ENCODE peak calls at places on chromosomes 7 and 10, in six cellular contexts. V is hepatocyte; B is left lung; J is progenitor cell of endocrine pancreas; K is CD4-positive, alpha-beta T cell; N is GM12864. Z is an unnamed sample.

GRCh38 chr7:116661741-116662329 is 10.2 kb upstream of the MET start:
- DNase-seq in V (no peak), J (no peak), N (no peak), K (no peak), B (no peak), Z (no peak)

GRCh38 chr10:117134084-117135025 is 3.7 kb downstream of the VAX1 start:
- DNase-seq in N (no peak), K (no peak), J (no peak), V (peak; percentile 53), B (no peak), Z (no peak)

GRCh38 chr7:131250331-131250730 is 77.3 kb upstream of the MKLN1 start:
- DNase-seq in K (no peak), J (no peak), N (no peak), B (no peak), V (no peak), Z (no peak)

GRCh38 chr7:50832744-50833143 is 50.0 kb upstream of the GRB10 start:
- DNase-seq in B (no peak), V (peak; percentile 57), N (no peak), J (no peak), K (no peak), Z (no peak)

GRCh38 chr7:117682681-117683385 is 190.4 kb downstream of the CTTNBP2 start:
- DNase-seq in B (no peak), V (peak; percentile 64), N (no peak), K (no peak), J (no peak), Z (no peak)

GRCh38 chr10:52172581-52172980 is 141.5 kb upstream of the DKK1 start:
- DNase-seq in J (no peak), N (no peak), V (peak; percentile 43), K (no peak), B (no peak), Z (no peak)

GRCh38 chr10:14124951-14125350 is 205.8 kb downstream of the FRMD4A start:
- DNase-seq in B (no peak), J (no peak), V (no peak), N (no peak), K (no peak), Z (no peak)

GRCh38 chr7:33933611-33934281 is 28.4 kb downstream of the BMPER start:
- DNase-seq in K (no peak), J (no peak), N (no peak), B (no peak), V (no peak), Z (no peak)

GRCh38 chr10:43259981-43260761 is 6.7 kb downstream of the RASGEF1A start:
- DNase-seq in J (no peak), N (no peak), K (no peak), V (no peak), B (peak; percentile 63), Z (no peak)

GRCh38 chr7:47393406-47393805 is 188.5 kb downstream of the TNS3 start:
- DNase-seq in N (no peak), J (no peak), K (no peak), V (no peak), B (no peak), Z (no peak)

GRCh38 chr7:2681954-2682799 is 5.8 kb upstream of the AMZ1 start:
- DNase-seq in N (no peak), K (no peak), J (no peak), V (no peak), B (no peak), Z (no peak)

GRCh38 chr7:139043823-139044812 is 8.3 kb upstream of the ZC3HAV1L start:
- DNase-seq in K (peak; percentile 52), B (no peak), N (no peak), V (no peak), J (no peak), Z (no peak)

GRCh38 chr10:131058799-131059198 is 252.7 kb downstream of the TCERG1L start:
- DNase-seq in K (no peak), J (no peak), V (no peak), B (no peak), N (no peak), Z (no peak)

GRCh38 chr7:150968056-150968455 is 10.1 kb downstream of the KCNH2 start:
- DNase-seq in V (no peak), B (peak; percentile 45), N (no peak), J (no peak), K (no peak), Z (no peak)

GRCh38 chr7:150964593-150965111 is 13.5 kb downstream of the KCNH2 start:
- DNase-seq in J (no peak), K (no peak), V (no peak), B (peak; percentile 68), N (no peak), Z (no peak)

GRCh38 chr7:150967332-150967731 is 10.8 kb downstream of the KCNH2 start:
- DNase-seq in B (no peak), K (no peak), V (no peak), N (no peak), J (no peak), Z (no peak)

GRCh38 chr7:150965273-150965830 is 12.8 kb downstream of the KCNH2 start:
- DNase-seq in K (no peak), N (no peak), J (no peak), V (no peak), B (peak; percentile 54), Z (no peak)

DNA sequence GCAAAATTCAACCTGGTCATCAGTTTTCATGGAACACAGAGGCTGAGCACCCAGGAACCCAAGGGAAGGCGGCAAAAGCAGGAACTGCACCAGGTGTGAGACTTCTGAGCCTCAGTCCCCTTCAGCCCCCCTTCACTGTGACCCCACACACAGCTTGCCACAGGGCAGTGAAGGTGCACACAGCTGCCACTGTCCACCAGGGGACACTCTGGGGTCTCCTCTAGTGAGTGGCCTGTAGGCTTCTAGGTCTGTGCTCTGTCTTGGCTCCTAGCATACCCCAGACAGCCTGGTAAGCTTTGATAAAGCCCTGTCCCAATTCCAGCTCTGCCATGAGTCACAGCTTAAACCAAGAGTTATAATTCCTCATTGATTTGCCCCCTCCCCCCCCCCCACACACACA is 12.1 kb downstream of the KCNH2 start:
- DNase-seq in N (no peak), V (no peak), K (no peak), B (peak; percentile 18), J (no peak), Z (no peak)
- TF ChIP-seq CTCF in N (no peak), V (peak; percentile 10), K (no peak), B (no peak), J (peak; percentile 58), Z (peak; percentile 15)

GRCh38 chr10:98852686-98853085 is 383.0 kb downstream of the HPSE2 start:
- DNase-seq in V (no peak), J (no peak), N (no peak), K (no peak), B (no peak), Z (no peak)
- TF ChIP-seq CTCF in V (no peak), J (peak; percentile 43), N (no peak), K (no peak), B (no peak), Z (no peak)

GRCh38 chr7:9013940-9014339 is 580.5 kb downstream of the NXPH1 start:
- DNase-seq in N (no peak), V (no peak), J (no peak), B (no peak), K (no peak), Z (no peak)
- TF ChIP-seq CTCF in N (no peak), V (no peak), J (no peak), B (no peak), K (no peak), Z (no peak)

DNA sequence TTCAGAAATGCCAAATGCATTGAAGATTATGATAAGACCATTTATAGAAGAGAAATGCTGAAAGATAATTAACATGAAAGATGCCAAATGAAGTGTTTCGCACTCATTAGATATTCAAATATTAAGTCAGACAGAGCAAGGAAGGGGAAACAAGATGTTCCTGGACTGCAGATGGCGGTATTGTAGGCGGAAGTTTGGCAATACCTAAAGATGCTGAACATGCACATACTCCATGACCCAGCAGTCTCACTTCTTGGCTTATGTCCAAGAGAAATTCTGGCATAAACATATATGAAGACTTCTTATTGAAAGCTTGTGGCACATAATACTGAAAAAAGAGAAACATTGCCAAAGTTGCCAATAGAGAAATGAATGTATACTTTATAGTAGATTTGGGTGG is 325.4 kb upstream of the SEMA3C start:
- DNase-seq in V (peak; percentile 15), J (no peak), K (no peak), B (no peak), N (no peak), Z (no peak)
- TF ChIP-seq CTCF in V (no peak), J (no peak), K (no peak), B (no peak), N (no peak), Z (no peak)

GRCh38 chr10:107148906-107149305 is 15.6 kb downstream of the SORCS1 start:
- DNase-seq in K (no peak), N (no peak), V (no peak), B (no peak), J (no peak), Z (no peak)

GRCh38 chr10:107141539-107142061 is 22.9 kb downstream of the SORCS1 start:
- DNase-seq in J (no peak), N (no peak), B (no peak), V (no peak), K (no peak), Z (no peak)

GRCh38 chr10:107139237-107139636 is 25.3 kb downstream of the SORCS1 start:
- DNase-seq in N (no peak), K (no peak), B (no peak), J (no peak), V (no peak), Z (no peak)

GRCh38 chr10:107144490-107144889 is 20.0 kb downstream of the SORCS1 start:
- DNase-seq in K (no peak), J (peak; percentile 23), V (peak; percentile 44), N (no peak), B (no peak), Z (no peak)
- TF ChIP-seq CTCF in K (no peak), J (peak; percentile 20), V (peak; percentile 34), N (no peak), B (no peak), Z (no peak)

DNA sequence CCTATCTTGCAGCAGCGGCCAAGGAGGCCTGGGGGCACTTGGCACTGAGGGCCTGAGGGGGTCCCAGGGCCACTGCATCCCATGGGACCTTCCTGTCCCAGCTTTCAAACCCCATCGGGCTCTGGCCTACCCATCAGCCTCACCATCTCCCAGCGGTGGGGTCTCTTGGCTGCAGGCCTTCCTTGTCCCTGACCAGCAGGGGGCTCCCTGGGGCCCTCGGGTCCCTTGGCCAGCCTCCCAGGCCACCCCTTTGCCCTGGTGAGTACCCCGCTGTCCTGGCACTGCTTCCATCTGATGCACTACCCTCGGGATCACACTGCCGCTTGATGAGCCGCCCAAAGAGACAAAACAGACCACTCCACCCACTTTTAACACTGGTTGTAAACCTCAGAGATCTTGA is 43.5 kb downstream of the YKT6 start:
- DNase-seq in V (no peak), N (no peak), J (no peak), B (no peak), K (peak; percentile 5), Z (peak; percentile 78)
- TF ChIP-seq CTCF in V (peak; percentile 34), N (peak; percentile 71), J (peak; percentile 61), B (peak; percentile 27), K (peak; percentile 25), Z (peak; percentile 70)

GRCh38 chr10:119642556-119643111 is 8.5 kb upstream of the BAG3 start:
- DNase-seq in K (no peak), N (no peak), B (no peak), J (no peak), V (no peak), Z (no peak)

GRCh38 chr10:119640875-119641526 is 10.2 kb upstream of the BAG3 start:
- DNase-seq in K (no peak), V (no peak), J (no peak), N (no peak), B (no peak), Z (no peak)

GRCh38 chr10:119644994-119645393 is 6.2 kb upstream of the BAG3 start:
- DNase-seq in V (no peak), J (no peak), K (no peak), N (no peak), B (no peak), Z (no peak)

GRCh38 chr10:119644215-119644826 is 6.9 kb upstream of the BAG3 start:
- DNase-seq in V (peak; percentile 58), J (no peak), B (no peak), K (no peak), N (no peak), Z (no peak)

GRCh38 chr10:119643306-119644214 is 7.6 kb upstream of the BAG3 start:
- DNase-seq in K (no peak), N (no peak), J (no peak), V (no peak), B (no peak), Z (no peak)
- TF ChIP-seq CTCF in K (no peak), N (no peak), J (peak; percentile 29), V (peak; percentile 2), B (no peak), Z (no peak)

Z was measured in GM10248.